ENCODE peak calls at places on chromosomes 2 and 18, in seven cellular contexts. F, V, K, B, M, Q and D are unnamed samples.

GRCh38 chr2:212480447-212480846 is 58.2 kb downstream of the ERBB4 start:
- DNase-seq in F (peak), V (no peak), K (no peak), B (no peak), M (no peak), Q (no peak), D (peak)

GRCh38 chr18:51068111-51068510 is 38.1 kb downstream of the SMAD4 start:
- DNase-seq in F (no peak), V (no peak), K (no peak), B (peak), M (no peak), Q (no peak), D (no peak)

GRCh38 chr2:127560929-127561275 is 25.4 kb downstream of the MYO7B start:
- DNase-seq in F (no peak), V (no peak), K (no peak), B (no peak), M (no peak), Q (no peak), D (no peak)

GRCh38 chr2:20224716-20225293 is at the start of gene SDC1:
- DNase-seq in F (no peak), V (no peak), K (peak), B (peak), M (no peak), Q (no peak), D (no peak)

GRCh38 chr2:54606393-54606973 is 117.0 kb upstream of the EML6 start:
- DNase-seq in F (no peak), V (no peak), K (no peak), B (no peak), M (peak), Q (no peak), D (no peak)

GRCh38 chr2:142190805-142191204 is 60.0 kb upstream of the LRP1B start:
- DNase-seq in F (peak), V (no peak), K (no peak), B (peak), M (no peak), Q (no peak), D (no peak)

GRCh38 chr2:52964916-52965530 is 802.6 kb upstream of the CHAC2 start:
- DNase-seq in F (no peak), V (no peak), K (no peak), B (no peak), M (no peak), Q (no peak), D (no peak)

GRCh38 chr2:150307258-150307657 is 180.2 kb downstream of the RND3 start:
- DNase-seq in F (no peak), V (no peak), K (no peak), B (no peak), M (no peak), Q (no peak), D (no peak)

GRCh38 chr2:222751821-222752719 is 80.6 kb downstream of the MOGAT1 start:
- DNase-seq in F (no peak), V (no peak), K (no peak), B (no peak), M (no peak), Q (no peak), D (no peak)

GRCh38 chr2:174094542-174094941 is 129.4 kb upstream of the SP3 start:
- DNase-seq in F (no peak), V (no peak), K (no peak), B (no peak), M (no peak), Q (no peak), D (no peak)

GRCh38 chr2:143623270-143623669 is 494.1 kb downstream of the ARHGAP15 start:
- DNase-seq in F (no peak), V (no peak), K (no peak), B (no peak), M (no peak), Q (no peak), D (no peak)

GRCh38 chr2:71930073-71930681 is 217.5 kb downstream of the CYP26B1 start:
- DNase-seq in F (peak), V (no peak), K (peak), B (no peak), M (no peak), Q (no peak), D (no peak)

GRCh38 chr18:7941533-7941932 is 374.4 kb downstream of the PTPRM start:
- DNase-seq in F (no peak), V (no peak), K (no peak), B (peak), M (no peak), Q (no peak), D (no peak)

GRCh38 chr18:8163287-8163959 is 445.8 kb upstream of the RAB12 start:
- DNase-seq in F (no peak), V (no peak), K (no peak), B (no peak), M (no peak), Q (no peak), D (no peak)

GRCh38 chr2:101869527-101869926 is 122.2 kb upstream of the IL1R2 start:
- DNase-seq in F (no peak), V (no peak), K (no peak), B (no peak), M (no peak), Q (no peak), D (no peak)

GRCh38 chr2:28152585-28153284 is 239.9 kb upstream of the FOSL2 start:
- DNase-seq in F (no peak), V (no peak), K (no peak), B (peak), M (no peak), Q (no peak), D (no peak)

GRCh38 chr2:551621-552020 is 125.6 kb downstream of the TMEM18 start:
- DNase-seq in F (no peak), V (no peak), K (peak), B (no peak), M (no peak), Q (no peak), D (no peak)
- H3K4me3 ChIP-seq in F (no peak), V (no peak), K (no peak), B (no peak), M (no peak), Q (no peak), D (no peak)

GRCh38 chr18:23171581-23172156 is 36.4 kb downstream of the CABLES1 start:
- DNase-seq in F (no peak), V (no peak), K (no peak), B (no peak), M (no peak), Q (no peak), D (no peak)

GRCh38 chr18:23170137-23170536 is 34.9 kb downstream of the CABLES1 start:
- DNase-seq in F (no peak), V (no peak), K (no peak), B (no peak), M (no peak), Q (no peak), D (no peak)

GRCh38 chr18:23166863-23167531 is 31.7 kb downstream of the CABLES1 start:
- DNase-seq in F (no peak), V (no peak), K (peak), B (no peak), M (no peak), Q (no peak), D (no peak)

GRCh38 chr18:23172981-23173380 is 37.7 kb downstream of the CABLES1 start:
- DNase-seq in F (no peak), V (no peak), K (no peak), B (no peak), M (no peak), Q (no peak), D (no peak)

DNA sequence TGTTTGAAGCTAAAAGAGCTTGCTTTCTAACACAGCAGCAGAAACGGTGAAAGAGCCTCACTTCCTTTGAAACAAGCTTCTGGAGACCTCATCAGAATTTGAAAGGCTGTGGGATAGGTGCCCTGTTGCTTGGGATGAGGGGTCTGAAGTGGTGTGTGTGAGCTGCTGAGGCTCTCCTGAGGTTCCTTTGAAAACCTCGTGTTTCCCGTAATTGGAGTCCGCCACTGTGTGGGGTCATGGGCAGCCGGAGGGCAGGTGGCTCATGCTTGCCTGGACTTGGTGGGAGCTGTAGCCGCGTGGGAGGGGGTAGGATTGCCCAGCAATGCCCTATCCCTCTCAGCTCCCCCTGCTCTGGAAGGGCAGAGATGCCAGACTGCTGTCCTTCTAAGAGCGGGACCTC is 34.4 kb downstream of the CABLES1 start:
- DNase-seq in F (no peak), V (no peak), K (peak), B (no peak), M (no peak), Q (no peak), D (no peak)
- H3K4me3 ChIP-seq in F (no peak), V (no peak), K (no peak), B (no peak), M (no peak), Q (no peak), D (no peak)

DNA sequence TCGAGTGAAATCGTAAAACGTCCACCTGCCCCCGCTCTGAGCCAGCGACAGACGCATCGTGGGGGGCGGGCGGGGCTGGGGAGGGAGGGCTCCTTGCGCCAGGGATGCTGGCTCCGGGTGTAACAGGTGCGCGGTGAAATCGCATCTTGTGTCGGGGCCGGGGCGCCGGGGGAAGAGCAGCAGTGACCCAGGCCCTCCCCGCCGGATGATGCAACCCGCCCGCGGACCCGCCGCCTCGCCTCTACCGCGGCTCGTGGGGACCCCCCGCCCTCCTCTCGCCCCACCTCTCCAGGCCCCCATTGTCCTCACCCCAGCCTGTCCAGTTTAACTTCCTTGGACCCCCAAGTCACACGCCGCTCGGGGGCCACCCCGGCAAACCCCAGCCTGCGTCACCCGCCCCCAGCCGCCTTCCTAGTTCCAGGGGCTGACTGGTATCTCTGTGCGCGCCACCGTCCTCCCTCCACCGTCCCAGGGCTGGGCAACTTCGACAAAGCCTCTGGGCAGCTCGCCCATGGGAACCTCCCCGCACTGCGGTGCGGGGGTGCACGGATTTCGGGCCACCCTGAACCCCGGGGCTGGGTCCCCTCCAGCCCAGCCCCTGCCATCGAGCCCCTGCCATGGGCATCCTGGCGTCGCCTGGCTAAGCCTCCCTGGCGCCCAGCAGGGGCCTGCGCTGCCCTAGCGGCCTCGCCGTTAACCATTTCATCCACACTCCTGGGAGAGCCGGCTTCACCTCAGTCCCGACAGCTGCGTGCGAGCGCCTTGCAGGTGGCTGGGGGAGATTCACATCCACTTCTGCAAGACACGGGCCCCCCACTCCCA is 799 bp upstream of the KIF1A start:
- DNase-seq in F (peak), V (no peak), K (peak), B (no peak), M (no peak), Q (no peak), D (no peak)
- H3K4me3 ChIP-seq in F (peak), V (no peak), K (peak), B (no peak), M (peak), Q (peak), D (peak)

GRCh38 chr18:13464432-13465125 is 246.0 kb downstream of the LDLRAD4 start:
- DNase-seq in F (peak), V (no peak), K (no peak), B (no peak), M (peak), Q (peak), D (no peak)

GRCh38 chr18:13465126-13465446 is 246.5 kb downstream of the LDLRAD4 start:
- DNase-seq in F (no peak), V (no peak), K (no peak), B (no peak), M (no peak), Q (no peak), D (no peak)

GRCh38 chr18:13463526-13463925 is 245.0 kb downstream of the LDLRAD4 start:
- DNase-seq in F (no peak), V (no peak), K (no peak), B (no peak), M (peak), Q (no peak), D (no peak)

GRCh38 chr18:13462686-13463085 is 244.1 kb downstream of the LDLRAD4 start:
- DNase-seq in F (no peak), V (no peak), K (no peak), B (no peak), M (no peak), Q (no peak), D (no peak)

GRCh38 chr18:13465476-13465875 is 246.9 kb downstream of the LDLRAD4 start:
- DNase-seq in F (peak), V (no peak), K (no peak), B (no peak), M (no peak), Q (no peak), D (no peak)
- H3K4me3 ChIP-seq in F (peak), V (no peak), K (no peak), B (no peak), M (peak), Q (no peak), D (peak)

DNA sequence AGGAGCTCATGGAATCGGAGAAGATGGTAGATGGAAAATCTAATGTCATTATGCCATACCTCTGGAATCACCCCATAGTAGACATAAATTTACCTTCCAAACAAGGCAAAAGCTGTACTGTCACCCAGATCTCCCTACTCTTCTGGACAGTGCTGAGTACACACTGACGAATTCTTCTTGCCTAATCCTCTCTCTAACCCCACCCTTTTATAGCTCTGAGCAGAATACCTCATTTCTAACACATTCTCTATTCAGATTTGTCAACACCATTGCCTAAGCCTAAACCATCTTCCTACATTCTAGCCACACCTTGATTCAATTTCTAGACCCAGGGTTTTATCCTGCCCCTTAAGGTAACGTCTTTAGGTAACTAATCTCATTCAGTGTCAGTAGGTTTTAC is 321.0 kb upstream of the NRP2 start:
- DNase-seq in F (no peak), V (no peak), K (no peak), B (peak), M (no peak), Q (no peak), D (no peak)
- H3K4me3 ChIP-seq in F (no peak), V (no peak), K (no peak), B (no peak), M (no peak), Q (no peak), D (no peak)

GRCh38 chr2:24075259-24075658 is 867 bp downstream of the SF3B6 start:
- DNase-seq in F (no peak), V (no peak), K (no peak), B (peak), M (no peak), Q (no peak), D (no peak)
- H3K4me3 ChIP-seq in F (peak), V (peak), K (peak), B (peak), M (peak), Q (peak), D (peak)

DNA sequence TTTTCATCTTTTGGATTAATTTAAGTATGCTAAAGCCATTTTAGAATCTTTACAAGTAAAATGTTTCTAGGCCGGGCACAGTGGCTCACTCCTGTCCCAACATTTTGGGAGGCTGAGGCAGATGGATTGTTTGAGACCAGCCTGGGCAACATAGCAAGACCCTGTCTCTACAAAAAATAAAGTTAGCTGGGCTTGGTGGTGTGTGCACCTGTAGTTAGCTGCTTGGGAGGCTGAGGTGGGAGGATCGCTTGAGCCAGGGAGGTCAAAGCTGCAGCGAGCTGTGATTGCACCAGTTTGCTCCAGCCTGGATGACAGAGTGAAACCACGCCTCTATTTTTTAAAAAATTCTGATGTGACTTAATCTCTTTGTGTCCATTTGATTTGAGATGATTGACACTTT is 3.9 kb downstream of the PPM1B start:
- DNase-seq in F (no peak), V (no peak), K (no peak), B (no peak), M (no peak), Q (no peak), D (no peak)
- H3K4me3 ChIP-seq in F (no peak), V (no peak), K (no peak), B (no peak), M (peak), Q (no peak), D (no peak)

DNA sequence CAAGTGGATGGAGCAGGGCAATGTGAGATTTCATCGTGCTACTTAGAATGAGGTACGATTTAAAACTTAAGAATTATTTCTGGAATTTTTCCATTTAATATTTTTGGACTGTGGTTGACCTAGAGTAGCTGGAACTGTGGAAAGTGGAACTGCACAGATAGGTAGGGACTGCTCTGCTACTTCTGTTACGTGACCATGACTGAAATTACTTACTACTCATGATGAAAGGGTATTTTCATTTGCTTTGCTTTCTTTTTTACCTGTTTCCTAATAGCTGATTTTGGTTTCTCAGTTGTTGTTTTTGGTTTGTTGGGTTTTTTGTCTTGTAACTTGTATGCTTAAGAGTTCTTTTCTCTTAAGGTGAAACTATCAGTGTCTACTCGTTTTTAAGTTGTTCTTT is 11.4 kb downstream of the UBE2E3 start:
- DNase-seq in F (no peak), V (no peak), K (no peak), B (no peak), M (no peak), Q (no peak), D (no peak)
- H3K4me3 ChIP-seq in F (no peak), V (no peak), K (no peak), B (no peak), M (no peak), Q (no peak), D (no peak)